ENCODE peak calls at places on chromosomes 3 and 15, in eight cellular contexts. X is uterus, F is ovary, G is RWPE1, O is GM13977, L is suprapubic skin, Z is IMR-90, C is fibroblast of mammary gland. N is an unnamed sample.

GRCh38 chr3:125191730-125192129 is 20.8 kb downstream of the SLC12A8 start:
- DNase-seq in X (no peak), F (no peak), G (no peak), O (no peak), L (no peak), Z (no peak), C (no peak), N (no peak)

GRCh38 chr15:25784876-25785642 is 78.1 kb downstream of the ATP10A start:
- DNase-seq in X (no peak), F (no peak), G (no peak), O (no peak), L (no peak), Z (peak; percentile 94), C (peak; percentile 84), N (no peak)

GRCh38 chr3:168251371-168251770 is 155.6 kb upstream of the GOLIM4 start:
- DNase-seq in X (no peak), F (no peak), G (no peak), O (peak; percentile 67), L (no peak), Z (no peak), C (no peak), N (no peak)

GRCh38 chr15:72451224-72451623 is 22.9 kb upstream of the ARIH1 start:
- DNase-seq in X (no peak), F (no peak), G (no peak), O (no peak), L (no peak), Z (no peak), C (no peak), N (no peak)

GRCh38 chr15:89342840-89343239 is 8.2 kb upstream of the POLG start:
- DNase-seq in X (no peak), F (no peak), G (no peak), O (no peak), L (no peak), Z (no peak), C (no peak), N (no peak)

GRCh38 chr3:156604064-156604641 is 49.2 kb upstream of the SSR3 start:
- DNase-seq in X (no peak), F (no peak), G (no peak), O (no peak), L (no peak), Z (no peak), C (no peak), N (no peak)

GRCh38 chr3:52490938-52491526 is 4.1 kb upstream of the STAB1 start:
- DNase-seq in X (no peak), F (no peak), G (no peak), O (no peak), L (no peak), Z (peak; percentile 31), C (peak; percentile 64), N (no peak)

GRCh38 chr3:177483182-177483967 is 286.1 kb upstream of the TBL1XR1 start:
- DNase-seq in X (no peak), F (no peak), G (no peak), O (no peak), L (no peak), Z (no peak), C (no peak), N (peak; percentile 39)

GRCh38 chr3:933311-933710 is 159.5 kb upstream of the CNTN6 start:
- DNase-seq in X (no peak), F (no peak), G (no peak), O (no peak), L (no peak), Z (no peak), C (no peak), N (no peak)

GRCh38 chr15:40058476-40059140 is 19.6 kb upstream of the SRP14 start:
- DNase-seq in X (no peak), F (peak; percentile 15), G (no peak), O (no peak), L (peak; percentile 47), Z (peak; percentile 76), C (peak; percentile 79), N (no peak)

GRCh38 chr3:155870945-155871745 is 695 bp downstream of the GMPS start:
- DNase-seq in X (peak; percentile 50), F (peak; percentile 41), G (peak; percentile 57), O (peak; percentile 57), L (peak; percentile 85), Z (no peak), C (peak; percentile 25), N (peak; percentile 70)

GRCh38 chr15:70715840-70716510 is 47.4 kb downstream of the UACA start:
- DNase-seq in X (no peak), F (no peak), G (no peak), O (no peak), L (no peak), Z (peak; percentile 47), C (no peak), N (peak; percentile 45)

GRCh38 chr15:89912674-89913396 is at the start of gene ARPIN:
- DNase-seq in X (peak; percentile 54), F (peak; percentile 52), G (peak; percentile 60), O (no peak), L (peak; percentile 82), Z (peak; percentile 32), C (peak; percentile 31), N (peak; percentile 72)

GRCh38 chr3:79461129-79461792 is 306.5 kb downstream of the ROBO1 start:
- DNase-seq in X (no peak), F (no peak), G (no peak), O (no peak), L (no peak), Z (no peak), C (no peak), N (no peak)

GRCh38 chr15:69893863-69894262 is 203.9 kb downstream of the TLE3 start:
- DNase-seq in X (peak; percentile 54), F (no peak), G (no peak), O (no peak), L (no peak), Z (peak; percentile 60), C (peak; percentile 68), N (no peak)

GRCh38 chr3:126212629-126213375 is 32.4 kb upstream of the ALDH1L1 start:
- DNase-seq in X (peak; percentile 57), F (peak; percentile 67), G (peak; percentile 31), O (peak; percentile 37), L (no peak), Z (peak; percentile 12), C (peak; percentile 51), N (peak; percentile 74)
- TF ChIP-seq CTCF in X (peak; percentile 61), F (no peak), G (peak; percentile 72), O (peak; percentile 5), L (no peak), Z (peak; percentile 15), C (no peak), N (peak; percentile 46)

GRCh38 chr3:186237915-186238314 is 124.1 kb downstream of the DGKG start:
- DNase-seq in X (no peak), F (no peak), G (no peak), O (no peak), L (no peak), Z (no peak), C (no peak), N (no peak)

GRCh38 chr3:186241910-186242821 is 119.9 kb downstream of the DGKG start:
- DNase-seq in X (peak; percentile 23), F (peak; percentile 35), G (peak; percentile 22), O (peak; percentile 72), L (no peak), Z (peak; percentile 82), C (peak; percentile 86), N (peak; percentile 94)

GRCh38 chr3:186235554-186235953 is 126.5 kb downstream of the DGKG start:
- DNase-seq in X (no peak), F (no peak), G (no peak), O (peak; percentile 64), L (no peak), Z (no peak), C (no peak), N (no peak)

GRCh38 chr3:186236357-186237020 is 125.5 kb downstream of the DGKG start:
- DNase-seq in X (no peak), F (no peak), G (no peak), O (no peak), L (no peak), Z (no peak), C (no peak), N (no peak)

DNA sequence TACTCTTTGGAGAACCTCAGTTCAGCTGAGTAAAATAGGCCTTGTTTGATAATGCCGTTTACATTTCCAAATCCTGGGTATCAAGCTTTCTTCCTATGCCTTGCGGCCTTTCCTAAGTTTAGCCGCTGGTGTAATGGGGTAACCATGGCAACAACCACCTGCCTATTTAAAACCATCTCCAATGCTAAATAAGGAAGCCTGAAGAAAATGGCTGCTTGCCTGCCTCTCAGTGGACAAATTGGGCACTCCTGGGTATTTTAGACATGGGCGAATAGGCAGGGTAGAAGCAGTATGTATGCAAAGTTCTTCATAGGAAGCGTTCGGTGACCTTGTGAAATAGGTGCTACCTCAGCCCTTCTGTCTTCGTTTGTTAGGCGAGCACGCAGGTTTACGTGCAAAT is 122.7 kb downstream of the DGKG start:
- DNase-seq in X (no peak), F (no peak), G (no peak), O (no peak), L (no peak), Z (no peak), C (no peak), N (no peak)
- TF ChIP-seq CTCF in X (no peak), F (no peak), G (no peak), O (peak; percentile 20), L (no peak), Z (no peak), C (no peak), N (peak; percentile 11)

DNA sequence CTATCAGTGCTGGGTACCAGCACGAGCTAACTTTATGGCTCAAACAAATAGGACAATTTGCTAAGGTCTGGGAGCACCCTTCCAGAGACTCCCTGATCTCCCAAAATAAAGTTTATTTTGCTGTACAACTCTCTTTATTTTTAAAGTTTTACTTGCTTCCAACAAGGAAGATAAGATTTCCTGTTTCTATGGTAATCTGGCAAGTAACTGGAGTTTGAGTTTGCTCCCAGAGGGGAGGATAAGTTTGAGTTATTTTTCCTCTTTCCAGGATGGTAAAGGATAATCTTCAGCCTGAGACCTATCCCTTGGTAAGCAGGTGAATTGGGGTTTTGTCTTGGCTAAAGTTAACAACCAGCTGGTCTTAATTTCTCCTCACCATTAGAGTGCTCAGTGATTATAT is 1019.4 kb upstream of the ALCAM start:
- DNase-seq in X (no peak), F (no peak), G (no peak), O (no peak), L (no peak), Z (no peak), C (no peak), N (no peak)
- TF ChIP-seq CTCF in X (no peak), F (no peak), G (no peak), O (no peak), L (no peak), Z (no peak), C (no peak), N (no peak)

GRCh38 chr3:24834442-24834841 is 339.8 kb upstream of the THRB start:
- DNase-seq in X (no peak), F (no peak), G (no peak), O (no peak), L (no peak), Z (no peak), C (no peak), N (no peak)

GRCh38 chr3:24830230-24831152 is 335.8 kb upstream of the THRB start:
- DNase-seq in X (peak; percentile 16), F (no peak), G (no peak), O (peak; percentile 11), L (no peak), Z (no peak), C (no peak), N (peak; percentile 47)

GRCh38 chr3:24829632-24830229 is 335.1 kb upstream of the THRB start:
- DNase-seq in X (peak; percentile 13), F (no peak), G (no peak), O (peak; percentile 11), L (no peak), Z (no peak), C (no peak), N (peak; percentile 60)

GRCh38 chr3:24832878-24833277 is 338.2 kb upstream of the THRB start:
- DNase-seq in X (no peak), F (no peak), G (no peak), O (no peak), L (no peak), Z (no peak), C (peak; percentile 15), N (no peak)

GRCh38 chr3:24829011-24829581 is 334.4 kb upstream of the THRB start:
- DNase-seq in X (peak; percentile 36), F (no peak), G (peak; percentile 16), O (peak; percentile 30), L (no peak), Z (no peak), C (no peak), N (peak; percentile 79)
- TF ChIP-seq CTCF in X (no peak), F (no peak), G (no peak), O (no peak), L (no peak), Z (no peak), C (no peak), N (no peak)